ENCODE peak calls at places on chromosomes 2 and 18, in four cellular contexts. N is gastrocnemius medialis, I is prostate gland, G is GM23338. K is an unnamed sample.
A peak's percentile ranks its signal among the peaks of the same experiment; 100 is the strongest.

GRCh38 chr2:237475704-237476107 is 11.3 kb upstream of the MLPH start:
- DNase-seq in N (no peak), I (no peak), G (no peak), K (no peak)

GRCh38 chr2:26346454-26347053 is at the start of gene ADGRF3:
- DNase-seq in N (peak; percentile 56), I (peak; percentile 75), G (peak; percentile 59), K (peak; percentile 52)

GRCh38 chr2:186060744-186061143 is 322.1 kb downstream of the FSIP2 start:
- DNase-seq in N (no peak), I (no peak), G (no peak), K (no peak)

GRCh38 chr2:178227187-178227586 is 32.9 kb downstream of the OSBPL6 start:
- DNase-seq in N (no peak), I (no peak), G (no peak), K (no peak)

GRCh38 chr2:6639870-6640639 is 225.7 kb downstream of the CMPK2 start:
- DNase-seq in N (no peak), I (no peak), G (peak; percentile 93), K (peak; percentile 73)

GRCh38 chr2:111025288-111025687 is 95.4 kb upstream of the BCL2L11 start:
- DNase-seq in N (no peak), I (no peak), G (no peak), K (no peak)

GRCh38 chr2:26249625-26250024 is 4.9 kb downstream of the HADHB start:
- DNase-seq in N (no peak), I (no peak), G (no peak), K (no peak)

GRCh38 chr2:74003494-74004211 is 18.9 kb downstream of the TET3 start:
- DNase-seq in N (no peak), I (no peak), G (peak; percentile 30), K (peak; percentile 71)

GRCh38 chr18:36058674-36059073 is 8.7 kb downstream of the RPRD1A start:
- DNase-seq in N (no peak), I (no peak), G (no peak), K (no peak)

GRCh38 chr2:95348609-95349567 is 51.7 kb downstream of the KCNIP3 start:
- DNase-seq in N (no peak), I (no peak), G (no peak), K (peak; percentile 46)

GRCh38 chr2:204115692-204116091 is 179.1 kb downstream of the ICOS start:
- DNase-seq in N (no peak), I (no peak), G (peak; percentile 31), K (peak; percentile 3)

GRCh38 chr2:10810175-10811161 is 2.1 kb downstream of the PDIA6 start:
- DNase-seq in N (no peak), I (no peak), G (no peak), K (no peak)

GRCh38 chr2:38218995-38219394 is 143.0 kb upstream of the CYP1B1 start:
- DNase-seq in N (no peak), I (no peak), G (no peak), K (no peak)

DNA sequence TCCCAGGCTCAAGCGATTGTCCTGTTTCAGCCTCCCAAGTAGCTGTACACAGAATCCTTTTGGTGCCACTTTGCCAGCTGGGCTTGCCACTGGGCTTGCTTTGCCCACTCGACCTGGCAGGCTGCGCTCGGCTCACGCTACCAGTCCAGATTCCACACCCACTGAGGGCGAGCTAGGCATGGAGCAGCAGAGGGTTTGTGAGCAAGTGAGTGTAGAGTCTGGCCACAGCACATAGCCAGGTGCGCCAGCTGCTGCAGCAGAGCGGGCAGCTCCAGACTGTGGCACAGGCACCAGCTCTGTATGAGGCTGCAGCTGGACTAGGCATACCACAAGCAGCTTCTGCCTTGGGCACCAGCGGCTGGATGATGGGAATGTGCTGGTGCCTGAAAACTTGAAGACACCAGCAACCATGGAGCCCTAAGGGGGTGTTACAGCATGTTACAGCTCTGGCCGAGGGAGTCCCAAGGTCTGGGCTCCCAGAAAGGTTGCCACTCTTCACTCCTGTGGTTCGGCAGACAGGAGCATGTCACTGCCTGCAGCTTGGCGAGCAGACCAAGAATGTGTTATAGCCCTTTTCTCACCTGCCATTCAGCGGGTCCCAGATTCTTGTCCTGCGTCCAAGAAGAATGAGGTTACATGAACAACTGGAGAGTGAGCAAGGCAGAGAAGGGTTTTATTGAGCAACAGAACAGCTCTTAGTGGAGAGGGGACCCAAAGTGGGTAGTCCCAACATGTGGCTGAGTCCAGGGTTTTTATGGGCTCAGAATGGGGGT is 12.9 kb downstream of the SMARCAL1 start:
- DNase-seq in N (no peak), I (no peak), G (no peak), K (no peak)
- H3K4me3 ChIP-seq in N (no peak overlapping the region), I (no peak overlapping the region), G (no peak overlapping the region), K (no peak overlapping the region)

GRCh38 chr2:239179851-239180371 is 220.9 kb downstream of the HDAC4 start:
- DNase-seq in N (no peak), I (no peak), G (no peak), K (no peak)
- H3K36me3 ChIP-seq in N (peaks cover 52% of the 10 kb centered on the region), I (peaks cover 2% of the 10 kb centered on the region), G (peaks cover 3% of the 10 kb centered on the region), K (no peaks in the 10 kb centered on the region)

GRCh38 chr2:232523682-232524597 is 2.0 kb upstream of the CHRND start:
- DNase-seq in N (no peak), I (no peak), G (peak; percentile 95), K (peak; percentile 96)
- H3K4me3 ChIP-seq in N (peak overlapping the region; percentile 54), I (peak overlapping the region; percentile 7), G (peak overlapping the region; percentile 68), K (peak overlapping the region; percentile 45)

DNA sequence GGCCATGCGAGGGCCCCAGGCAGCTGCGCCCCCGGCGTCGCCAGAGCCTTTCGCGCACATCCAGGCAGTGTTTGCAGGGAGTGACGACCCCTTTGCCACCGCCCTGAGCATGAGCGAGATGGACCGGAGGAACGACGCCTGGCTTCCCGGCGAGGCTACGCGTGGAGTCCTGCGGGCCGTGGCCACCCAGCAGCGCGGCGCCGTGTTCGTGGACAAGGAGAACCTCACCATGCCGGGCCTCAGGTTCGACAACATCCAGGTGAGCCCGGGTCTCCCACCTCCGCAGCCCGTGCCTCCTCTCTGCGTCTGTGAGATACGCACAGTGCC is 8.9 kb downstream of the TRAPPC12 start:
- DNase-seq in N (no peak), I (no peak), G (no peak), K (no peak)
- H3K36me3 ChIP-seq in N (peaks cover 33% of the 10 kb centered on the region), I (no peaks in the 10 kb centered on the region), G (peaks cover 29% of the 10 kb centered on the region), K (peaks cover 4% of the 10 kb centered on the region)

GRCh38 chr2:20211860-20212458 is 13.0 kb downstream of the SDC1 start:
- DNase-seq in N (no peak), I (no peak), G (no peak), K (no peak)
- H3K4me3 ChIP-seq in N (no peak overlapping the region), I (no peak overlapping the region), G (no peak overlapping the region), K (no peak overlapping the region)

GRCh38 chr2:65098741-65099140 is 31.2 kb downstream of the RAB1A start:
- DNase-seq in N (no peak), I (no peak), G (no peak), K (no peak)

GRCh38 chr2:65092791-65093190 is 36.6 kb downstream of the CEP68 start:
- DNase-seq in N (no peak), I (no peak), G (no peak), K (no peak)

GRCh38 chr2:65096948-65097347 is 33.0 kb downstream of the RAB1A start:
- DNase-seq in N (no peak), I (no peak), G (no peak), K (no peak)

GRCh38 chr2:65097844-65098243 is 32.1 kb downstream of the RAB1A start:
- DNase-seq in N (no peak), I (no peak), G (no peak), K (no peak)

GRCh38 chr2:65093211-65093610 is 36.7 kb downstream of the RAB1A start:
- DNase-seq in N (no peak), I (no peak), G (no peak), K (no peak)
- H3K36me3 ChIP-seq in N (peaks cover 62% of the 10 kb centered on the region), I (no peaks in the 10 kb centered on the region), G (no peaks in the 10 kb centered on the region), K (peaks cover 5% of the 10 kb centered on the region)